ENCODE peak calls at places on chromosomes 16 and 17, in four cellular contexts. Q, Z, H and U are unnamed samples.

GRCh38 chr16:851871-852270 is 51.3 kb upstream of the GNG13 start:
- DNase-seq in Z (no peak), H (no peak), Q (no peak), U (no peak)

GRCh38 chr16:89072216-89073130 is 21.2 kb upstream of the ACSF3 start:
- DNase-seq in Q (no peak), H (no peak), Z (no peak), U (no peak)

GRCh38 chr16:87963400-87963799 is 12.2 kb downstream of the BANP start:
- DNase-seq in Z (no peak), Q (peak), H (no peak), U (no peak)

GRCh38 chr16:68760671-68761275 is 23.7 kb downstream of the CDH1 start:
- DNase-seq in Z (no peak), H (peak), Q (peak), U (peak)

GRCh38 chr17:14303343-14304221 is 2.7 kb downstream of the HS3ST3B1 start:
- DNase-seq in Q (peak), Z (no peak), H (no peak), U (no peak)

GRCh38 chr16:14346278-14347142 is 275.4 kb downstream of the MRTFB start:
- DNase-seq in Z (no peak), H (no peak), Q (no peak), U (no peak)

GRCh38 chr16:2046125-2046888 is 1.3 kb downstream of the NTHL1 start:
- DNase-seq in Q (no peak), Z (no peak), H (no peak), U (no peak)

GRCh38 chr16:75193730-75194444 is 13.1 kb downstream of the CTRB2 start:
- DNase-seq in H (no peak), Z (no peak), Q (no peak), U (no peak)

GRCh38 chr16:54216268-54217187 is 70.1 kb downstream of the IRX3 start:
- DNase-seq in Z (no peak), Q (no peak), H (no peak), U (no peak)

GRCh38 chr17:78107457-78107856 is 21.1 kb downstream of the TMC6 start:
- DNase-seq in H (no peak), Q (peak), Z (no peak), U (no peak)

GRCh38 chr17:75683467-75684041 is 16.4 kb downstream of the SAP30BP start:
- DNase-seq in H (no peak), Z (no peak), Q (peak), U (no peak)

GRCh38 chr17:57284984-57285646 is 28.8 kb downstream of the MSI2 start:
- DNase-seq in H (no peak), Z (no peak), Q (no peak), U (peak)

GRCh38 chr16:79437764-79438728 is 162.5 kb downstream of the MAF start:
- DNase-seq in Q (no peak), Z (no peak), H (no peak), U (no peak)

GRCh38 chr16:82232806-82233205 is 62.8 kb upstream of the MPHOSPH6 start:
- DNase-seq in H (no peak), Q (no peak), Z (no peak), U (no peak)

GRCh38 chr17:74877592-74878543 is 5.1 kb upstream of the FDXR start:
- DNase-seq in H (no peak), Q (peak), Z (no peak), U (no peak)

GRCh38 chr17:9890124-9890523 is 14.9 kb downstream of the RCVRN start:
- DNase-seq in Q (no peak), Z (peak), H (no peak), U (no peak)